ENCODE peak calls at places on chromosomes 16 and 17, in five cellular contexts. One of them, this sample, is unnamed.

GRCh38 chr17:17511971-17512858 is 16.0 kb upstream of the RASD1 start:
- DNase-seq in AG04450: peak
- DNase-seq in upper lobe of left lung: no peak
- DNase-seq in lung: no peak
- DNase-seq in breast epithelium: peak
- DNase-seq in this sample: peak

GRCh38 chr16:66447491-66447890 is 20.4 kb downstream of the BEAN1 start:
- DNase-seq in upper lobe of left lung: no peak
- DNase-seq in lung: no peak
- DNase-seq in breast epithelium: no peak
- DNase-seq in AG04450: no peak
- DNase-seq in this sample: no peak

GRCh38 chr16:30382398-30383015 is at the start of gene SEPTIN1:
- DNase-seq in AG04450: no peak
- DNase-seq in breast epithelium: no peak
- DNase-seq in upper lobe of left lung: peak
- DNase-seq in lung: no peak
- DNase-seq in this sample: no peak

GRCh38 chr16:48117217-48118105 is 38.3 kb downstream of the ABCC12 start:
- DNase-seq in upper lobe of left lung: no peak
- DNase-seq in AG04450: no peak
- DNase-seq in breast epithelium: no peak
- DNase-seq in lung: peak
- DNase-seq in this sample: peak

GRCh38 chr17:34562387-34562786 is 17.0 kb upstream of the TMEM132E start:
- DNase-seq in breast epithelium: no peak
- DNase-seq in lung: no peak
- DNase-seq in AG04450: no peak
- DNase-seq in upper lobe of left lung: no peak
- DNase-seq in this sample: no peak

GRCh38 chr16:19883296-19883951 is 1.2 kb downstream of the GPRC5B start:
- DNase-seq in lung: no peak
- DNase-seq in AG04450: no peak
- DNase-seq in breast epithelium: no peak
- DNase-seq in upper lobe of left lung: peak
- DNase-seq in this sample: peak

GRCh38 chr17:65797809-65798208 is 236.4 kb upstream of the AXIN2 start:
- DNase-seq in AG04450: no peak
- DNase-seq in lung: no peak
- DNase-seq in breast epithelium: no peak
- DNase-seq in upper lobe of left lung: no peak
- DNase-seq in this sample: no peak

GRCh38 chr16:12874135-12874534 is 27.3 kb upstream of the SHISA9 start:
- DNase-seq in lung: no peak
- DNase-seq in upper lobe of left lung: no peak
- DNase-seq in breast epithelium: no peak
- DNase-seq in AG04450: no peak
- DNase-seq in this sample: no peak

GRCh38 chr17:77721823-77722160 is 236.7 kb upstream of the TNRC6C start:
- DNase-seq in breast epithelium: peak
- DNase-seq in lung: no peak
- DNase-seq in upper lobe of left lung: no peak
- DNase-seq in AG04450: no peak
- DNase-seq in this sample: no peak

GRCh38 chr16:9366048-9366969 is 274.9 kb downstream of the HAPSTR1 start:
- DNase-seq in breast epithelium: no peak
- DNase-seq in upper lobe of left lung: no peak
- DNase-seq in lung: no peak
- DNase-seq in AG04450: no peak
- DNase-seq in this sample: no peak

GRCh38 chr16:4499196-4499555 is 23.0 kb downstream of the HMOX2 start:
- DNase-seq in breast epithelium: no peak
- DNase-seq in upper lobe of left lung: no peak
- DNase-seq in AG04450: no peak
- DNase-seq in lung: no peak
- DNase-seq in this sample: no peak

GRCh38 chr16:4698321-4699029 is 5.1 kb downstream of the NUDT16L1 start:
- DNase-seq in breast epithelium: no peak
- DNase-seq in upper lobe of left lung: peak
- DNase-seq in AG04450: no peak
- DNase-seq in lung: no peak
- DNase-seq in this sample: peak

GRCh38 chr17:32490101-32490482 is 3.3 kb downstream of the CDK5R1 start:
- DNase-seq in lung: no peak
- DNase-seq in AG04450: no peak
- DNase-seq in breast epithelium: no peak
- DNase-seq in upper lobe of left lung: peak
- DNase-seq in this sample: no peak

GRCh38 chr17:19712436-19713004 is 3.9 kb downstream of the SLC47A2 start:
- DNase-seq in breast epithelium: no peak
- DNase-seq in upper lobe of left lung: peak
- DNase-seq in lung: no peak
- DNase-seq in AG04450: no peak
- DNase-seq in this sample: no peak

GRCh38 chr17:226773-227580 is 45.5 kb upstream of the DOC2B start:
- DNase-seq in upper lobe of left lung: no peak
- DNase-seq in breast epithelium: no peak
- DNase-seq in AG04450: no peak
- DNase-seq in lung: no peak
- DNase-seq in this sample: peak

GRCh38 chr16:79509221-79509631 is 91.3 kb downstream of the MAF start:
- DNase-seq in AG04450: no peak
- DNase-seq in upper lobe of left lung: peak
- DNase-seq in breast epithelium: peak
- DNase-seq in lung: no peak
- DNase-seq in this sample: peak

GRCh38 chr17:42530952-42531454 is 5.0 kb upstream of the NAGLU start:
- DNase-seq in upper lobe of left lung: no peak
- DNase-seq in breast epithelium: no peak
- DNase-seq in lung: no peak
- DNase-seq in AG04450: no peak
- DNase-seq in this sample: peak

GRCh38 chr17:77372444-77373297 is 231.9 kb downstream of the SEC14L1 start:
- DNase-seq in breast epithelium: peak
- DNase-seq in lung: peak
- DNase-seq in upper lobe of left lung: peak
- DNase-seq in AG04450: peak
- DNase-seq in this sample: peak

GRCh38 chr16:1183235-1183907 is 30.5 kb downstream of the CACNA1H start:
- DNase-seq in lung: no peak
- DNase-seq in breast epithelium: no peak
- DNase-seq in upper lobe of left lung: no peak
- DNase-seq in AG04450: peak
- DNase-seq in this sample: no peak

GRCh38 chr16:25553711-25554436 is 137.9 kb upstream of the HS3ST4 start:
- DNase-seq in breast epithelium: no peak
- DNase-seq in AG04450: no peak
- DNase-seq in lung: no peak
- DNase-seq in upper lobe of left lung: no peak
- DNase-seq in this sample: no peak

GRCh38 chr17:61183793-61184192 is 215.8 kb upstream of the TBX2 start:
- DNase-seq in lung: no peak
- DNase-seq in upper lobe of left lung: no peak
- DNase-seq in breast epithelium: no peak
- DNase-seq in AG04450: no peak
- DNase-seq in this sample: no peak

GRCh38 chr17:5049314-5049819 is 14.1 kb upstream of the SLC52A1 start:
- DNase-seq in AG04450: no peak
- DNase-seq in breast epithelium: no peak
- DNase-seq in lung: no peak
- DNase-seq in upper lobe of left lung: no peak
- DNase-seq in this sample: no peak

GRCh38 chr17:64355536-64356303 is 34.9 kb downstream of the PECAM1 start:
- DNase-seq in AG04450: no peak
- DNase-seq in breast epithelium: no peak
- DNase-seq in upper lobe of left lung: no peak
- DNase-seq in lung: no peak
- DNase-seq in this sample: no peak

GRCh38 chr17:64354396-64354795 is 36.3 kb downstream of the PECAM1 start:
- DNase-seq in breast epithelium: no peak
- DNase-seq in AG04450: no peak
- DNase-seq in lung: no peak
- DNase-seq in upper lobe of left lung: no peak
- DNase-seq in this sample: no peak

GRCh38 chr17:64357191-64357981 is 33.3 kb downstream of the PECAM1 start:
- DNase-seq in upper lobe of left lung: no peak
- DNase-seq in lung: no peak
- DNase-seq in AG04450: peak
- DNase-seq in breast epithelium: peak
- DNase-seq in this sample: peak

GRCh38 chr17:64354824-64355535 is 35.7 kb downstream of the PECAM1 start:
- DNase-seq in lung: no peak
- DNase-seq in breast epithelium: no peak
- DNase-seq in upper lobe of left lung: no peak
- DNase-seq in AG04450: no peak
- DNase-seq in this sample: no peak

GRCh38 chr17:64356304-64356686 is 34.4 kb downstream of the PECAM1 start:
- DNase-seq in AG04450: no peak
- DNase-seq in upper lobe of left lung: no peak
- DNase-seq in breast epithelium: no peak
- DNase-seq in lung: no peak
- DNase-seq in this sample: no peak
- H3K27ac ChIP-seq in AG04450: no peak
- H3K27ac ChIP-seq in upper lobe of left lung: peak
- H3K27ac ChIP-seq in breast epithelium: peak
- H3K27ac ChIP-seq in lung: no peak
- H3K27ac ChIP-seq in this sample: peak

GRCh38 chr16:53415504-53415903 is 18.8 kb upstream of the RBL2 start:
- DNase-seq in AG04450: no peak
- DNase-seq in lung: no peak
- DNase-seq in breast epithelium: no peak
- DNase-seq in upper lobe of left lung: no peak
- DNase-seq in this sample: no peak

GRCh38 chr16:53414381-53414780 is 19.9 kb upstream of the RBL2 start:
- DNase-seq in lung: no peak
- DNase-seq in AG04450: no peak
- DNase-seq in upper lobe of left lung: no peak
- DNase-seq in breast epithelium: no peak
- DNase-seq in this sample: no peak

GRCh38 chr16:53413864-53414263 is 20.4 kb upstream of the RBL2 start:
- DNase-seq in AG04450: no peak
- DNase-seq in upper lobe of left lung: peak
- DNase-seq in lung: no peak
- DNase-seq in breast epithelium: no peak
- DNase-seq in this sample: no peak

GRCh38 chr16:53417976-53418375 is 16.3 kb upstream of the RBL2 start:
- DNase-seq in AG04450: no peak
- DNase-seq in upper lobe of left lung: no peak
- DNase-seq in lung: no peak
- DNase-seq in breast epithelium: no peak
- DNase-seq in this sample: no peak

GRCh38 chr16:53417011-53417410 is 17.3 kb upstream of the RBL2 start:
- DNase-seq in lung: no peak
- DNase-seq in upper lobe of left lung: no peak
- DNase-seq in AG04450: no peak
- DNase-seq in breast epithelium: no peak
- DNase-seq in this sample: no peak
- H3K27ac ChIP-seq in lung: no peak
- H3K27ac ChIP-seq in upper lobe of left lung: no peak
- H3K27ac ChIP-seq in AG04450: no peak
- H3K27ac ChIP-seq in breast epithelium: no peak
- H3K27ac ChIP-seq in this sample: no peak

GRCh38 chr17:75558666-75559530 is 28.7 kb upstream of the MYO15B start:
- DNase-seq in upper lobe of left lung: no peak
- DNase-seq in AG04450: no peak
- DNase-seq in breast epithelium: no peak
- DNase-seq in lung: no peak
- DNase-seq in this sample: no peak

GRCh38 chr17:75559958-75560533 is 27.6 kb upstream of the MYO15B start:
- DNase-seq in upper lobe of left lung: no peak
- DNase-seq in lung: no peak
- DNase-seq in AG04450: no peak
- DNase-seq in breast epithelium: no peak
- DNase-seq in this sample: no peak

GRCh38 chr17:75555679-75556153 is 30.2 kb downstream of the LLGL2 start:
- DNase-seq in lung: no peak
- DNase-seq in breast epithelium: no peak
- DNase-seq in AG04450: no peak
- DNase-seq in upper lobe of left lung: no peak
- DNase-seq in this sample: no peak

GRCh38 chr17:75557075-75557851 is 30.3 kb upstream of the MYO15B start:
- DNase-seq in AG04450: no peak
- DNase-seq in upper lobe of left lung: no peak
- DNase-seq in breast epithelium: peak
- DNase-seq in lung: peak
- DNase-seq in this sample: no peak

GRCh38 chr17:75557852-75558665 is 29.5 kb upstream of the MYO15B start:
- DNase-seq in lung: no peak
- DNase-seq in upper lobe of left lung: no peak
- DNase-seq in AG04450: no peak
- DNase-seq in breast epithelium: no peak
- DNase-seq in this sample: no peak
- H3K27ac ChIP-seq in lung: no peak
- H3K27ac ChIP-seq in upper lobe of left lung: peak
- H3K27ac ChIP-seq in AG04450: no peak
- H3K27ac ChIP-seq in breast epithelium: peak
- H3K27ac ChIP-seq in this sample: no peak

GRCh38 chr16:89411335-89411850 is 79.0 kb downstream of the ANKRD11 start:
- DNase-seq in breast epithelium: no peak
- DNase-seq in lung: no peak
- DNase-seq in AG04450: no peak
- DNase-seq in upper lobe of left lung: no peak
- DNase-seq in this sample: no peak
- H3K27ac ChIP-seq in breast epithelium: no peak
- H3K27ac ChIP-seq in lung: no peak
- H3K27ac ChIP-seq in AG04450: no peak
- H3K27ac ChIP-seq in upper lobe of left lung: no peak
- H3K27ac ChIP-seq in this sample: no peak

GRCh38 chr17:50634123-50634914 is at the start of gene ABCC3:
- DNase-seq in AG04450: no peak
- DNase-seq in upper lobe of left lung: peak
- DNase-seq in breast epithelium: peak
- DNase-seq in lung: peak
- DNase-seq in this sample: no peak
- H3K27ac ChIP-seq in AG04450: no peak
- H3K27ac ChIP-seq in upper lobe of left lung: peak
- H3K27ac ChIP-seq in breast epithelium: peak
- H3K27ac ChIP-seq in lung: no peak
- H3K27ac ChIP-seq in this sample: peak

DNA sequence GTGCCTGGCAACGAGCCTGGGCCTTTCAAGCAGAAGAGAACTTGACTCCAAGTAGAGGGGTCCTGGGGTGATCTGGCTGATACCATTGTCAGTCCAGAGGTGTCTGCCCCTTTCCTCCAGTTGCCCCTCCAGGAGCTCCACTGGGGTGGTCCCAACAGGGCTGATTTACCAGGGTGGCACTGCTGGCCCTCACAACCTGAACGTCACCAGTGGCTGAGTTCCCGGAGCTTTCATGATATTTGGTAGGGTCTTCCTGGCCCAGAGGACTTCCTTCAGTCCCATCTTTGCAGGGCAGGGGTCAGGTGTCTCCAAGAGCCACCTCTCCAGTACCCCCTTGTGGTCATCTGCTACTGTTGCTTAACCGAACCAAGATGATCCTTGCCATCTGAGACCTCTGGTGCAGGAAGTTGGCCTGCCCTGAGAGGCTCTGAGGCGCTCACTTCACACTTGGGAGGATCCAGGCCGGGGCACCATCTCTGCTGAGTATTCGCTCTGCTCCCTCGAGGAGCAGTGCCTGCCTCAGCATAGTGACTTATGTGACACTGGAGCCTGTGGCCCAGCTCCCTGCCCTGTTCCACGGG is 3.5 kb downstream of the LIMD2 start:
- DNase-seq in breast epithelium: no peak
- DNase-seq in lung: no peak
- DNase-seq in AG04450: no peak
- DNase-seq in upper lobe of left lung: no peak
- DNase-seq in this sample: no peak
- H3K27ac ChIP-seq in breast epithelium: peak
- H3K27ac ChIP-seq in lung: no peak
- H3K27ac ChIP-seq in AG04450: no peak
- H3K27ac ChIP-seq in upper lobe of left lung: peak
- H3K27ac ChIP-seq in this sample: peak